ENCODE peak calls at places on chromosome 4, in nine cellular contexts. Y, N, K, Z, Q, X, B, D and E are unnamed samples.

GRCh38 chr4:74433043-74433442 is 11.9 kb upstream of the AREG start:
- DNase-seq in Y (no peak), N (no peak), K (no peak), Z (no peak), Q (no peak), X (no peak), B (no peak), D (no peak), E (no peak)

GRCh38 chr4:186227221-186227620 is at the start of gene KLKB1:
- DNase-seq in Y (no peak), N (no peak), K (no peak), Z (no peak), Q (no peak), X (no peak), B (no peak), D (no peak), E (no peak)

GRCh38 chr4:143183513-143184216 is 1.1 kb upstream of the USP38 start:
- DNase-seq in Y (no peak), N (no peak), K (no peak), Z (no peak), Q (no peak), X (no peak), B (no peak), D (no peak), E (no peak)

GRCh38 chr4:73470728-73471127 is 10.8 kb upstream of the AFM start:
- DNase-seq in Y (no peak), N (no peak), K (no peak), Z (no peak), Q (no peak), X (no peak), B (no peak), D (no peak), E (no peak)

GRCh38 chr4:182189107-182189878 is 53.9 kb upstream of the TENM3 start:
- DNase-seq in Y (peak; percentile 19), N (peak; percentile 14), K (no peak), Z (no peak), Q (no peak), X (no peak), B (no peak), D (peak; percentile 12), E (no peak)

GRCh38 chr4:165384186-165384585 is 5.4 kb downstream of the CPE start:
- DNase-seq in Y (no peak), N (no peak), K (no peak), Z (no peak), Q (no peak), X (no peak), B (no peak), D (no peak), E (no peak)

GRCh38 chr4:97394653-97395052 is 748.6 kb downstream of the STPG2 start:
- DNase-seq in Y (no peak), N (peak; percentile 4), K (no peak), Z (no peak), Q (no peak), X (no peak), B (no peak), D (no peak), E (no peak)

GRCh38 chr4:186266699-186267467 is 894 bp downstream of the F11 start:
- DNase-seq in Y (no peak), N (no peak), K (no peak), Z (no peak), Q (no peak), X (no peak), B (no peak), D (no peak), E (no peak)

GRCh38 chr4:98794565-98795205 is 134.2 kb downstream of the EIF4E start:
- DNase-seq in Y (no peak), N (no peak), K (no peak), Z (no peak), Q (no peak), X (no peak), B (peak; percentile 15), D (peak; percentile 50), E (no peak)

GRCh38 chr4:53907772-53908171 is 156.6 kb downstream of the CHIC2 start:
- DNase-seq in Y (no peak), N (no peak), K (peak; percentile 7), Z (no peak), Q (no peak), X (no peak), B (no peak), D (no peak), E (no peak)

GRCh38 chr4:111652206-111652605 is 493.0 kb upstream of the FAM241A start:
- DNase-seq in Y (no peak), N (no peak), K (no peak), Z (no peak), Q (no peak), X (no peak), B (no peak), D (no peak), E (no peak)

GRCh38 chr4:102387552-102388150 is 42.4 kb upstream of the SLC39A8 start:
- DNase-seq in Y (no peak), N (no peak), K (no peak), Z (no peak), Q (no peak), X (no peak), B (no peak), D (no peak), E (no peak)

GRCh38 chr4:89509708-89510269 is 202.2 kb upstream of the GPRIN3 start:
- DNase-seq in Y (no peak), N (no peak), K (no peak), Z (peak; percentile 31), Q (no peak), X (no peak), B (no peak), D (no peak), E (no peak)

DNA sequence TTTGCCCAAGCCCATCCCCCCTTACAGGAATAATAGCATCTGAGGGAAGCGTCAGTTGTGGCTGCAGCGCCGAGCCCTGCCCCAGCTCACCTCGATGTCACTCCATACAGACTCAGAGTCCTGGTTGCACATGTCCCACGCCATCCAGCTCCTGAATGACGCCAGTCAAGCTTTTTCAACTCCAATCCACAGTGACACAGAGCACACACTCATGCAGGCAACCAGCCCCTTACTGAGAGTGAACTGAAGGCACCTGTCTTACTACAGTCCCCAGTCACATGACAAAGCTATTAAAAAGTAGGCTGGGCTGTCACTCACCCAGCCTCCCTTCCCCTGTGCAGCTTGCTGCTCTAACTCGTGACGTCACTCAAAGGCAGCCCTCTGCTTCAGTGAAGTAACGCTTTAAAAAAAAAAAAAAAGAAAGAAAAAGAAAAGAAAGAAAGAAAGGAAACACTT is at the start of gene PPARGC1A:
- DNase-seq in Y (peak; percentile 17), N (no peak), K (peak; percentile 88), Z (no peak), Q (peak; percentile 81), X (peak; percentile 70), B (no peak), D (peak; percentile 10), E (peak; percentile 33)
- TF ChIP-seq POLR2A in Y (no peak), N (no peak), K (peak; percentile 49), Z (no peak), Q (peak; percentile 95), X (no peak), B (no peak), D (no peak), E (no peak)

DNA sequence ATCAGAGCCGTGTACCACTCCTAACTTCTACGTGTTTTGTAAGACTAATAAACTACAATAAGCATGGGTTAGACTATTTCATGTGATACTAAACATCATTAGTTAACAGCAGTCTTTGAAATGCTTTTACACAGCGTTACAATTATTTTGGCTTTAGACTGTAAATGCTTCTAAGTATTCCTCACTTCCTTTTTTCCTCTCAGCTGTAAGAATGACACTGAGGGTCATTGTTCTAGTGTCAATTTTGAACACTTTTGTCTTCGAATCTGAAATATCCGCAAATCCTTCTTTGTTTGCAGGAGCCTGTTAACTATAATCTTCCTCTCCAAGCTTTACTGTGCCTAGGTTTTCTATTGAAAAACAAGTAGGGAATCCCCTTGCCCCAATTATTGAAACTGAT is 1.5 kb downstream of the ABCE1 start:
- DNase-seq in Y (no peak), N (no peak), K (no peak), Z (no peak), Q (no peak), X (no peak), B (no peak), D (no peak), E (no peak)
- TF ChIP-seq EP300 in Y (no peak), N (no peak), K (no peak), Z (no peak), Q (no peak), X (no peak), B (no peak), D (no peak), E (no peak)

GRCh38 chr4:3209551-3210325 is 39.2 kb upstream of the MSANTD1 start:
- DNase-seq in Y (no peak), N (no peak), K (no peak), Z (no peak), Q (no peak), X (no peak), B (no peak), D (no peak), E (no peak)

GRCh38 chr4:3205995-3206394 is 43.0 kb upstream of the MSANTD1 start:
- DNase-seq in Y (no peak), N (no peak), K (no peak), Z (no peak), Q (no peak), X (no peak), B (no peak), D (no peak), E (no peak)

GRCh38 chr4:3208826-3209225 is 40.1 kb upstream of the MSANTD1 start:
- DNase-seq in Y (no peak), N (no peak), K (no peak), Z (no peak), Q (no peak), X (no peak), B (no peak), D (no peak), E (no peak)

GRCh38 chr4:3206439-3207100 is 42.4 kb upstream of the MSANTD1 start:
- DNase-seq in Y (no peak), N (no peak), K (no peak), Z (no peak), Q (no peak), X (no peak), B (no peak), D (no peak), E (no peak)

GRCh38 chr4:3207531-3208037 is 41.4 kb upstream of the MSANTD1 start:
- DNase-seq in Y (no peak), N (no peak), K (no peak), Z (no peak), Q (no peak), X (no peak), B (no peak), D (no peak), E (no peak)
- TF ChIP-seq POLR2A in Y (no peak), N (no peak), K (no peak), Z (no peak), Q (no peak), X (no peak), B (no peak), D (no peak), E (no peak)

GRCh38 chr4:128758314-128758922 is 51.1 kb upstream of the JADE1 start:
- DNase-seq in Y (no peak), N (no peak), K (no peak), Z (no peak), Q (no peak), X (no peak), B (no peak), D (no peak), E (no peak)

DNA sequence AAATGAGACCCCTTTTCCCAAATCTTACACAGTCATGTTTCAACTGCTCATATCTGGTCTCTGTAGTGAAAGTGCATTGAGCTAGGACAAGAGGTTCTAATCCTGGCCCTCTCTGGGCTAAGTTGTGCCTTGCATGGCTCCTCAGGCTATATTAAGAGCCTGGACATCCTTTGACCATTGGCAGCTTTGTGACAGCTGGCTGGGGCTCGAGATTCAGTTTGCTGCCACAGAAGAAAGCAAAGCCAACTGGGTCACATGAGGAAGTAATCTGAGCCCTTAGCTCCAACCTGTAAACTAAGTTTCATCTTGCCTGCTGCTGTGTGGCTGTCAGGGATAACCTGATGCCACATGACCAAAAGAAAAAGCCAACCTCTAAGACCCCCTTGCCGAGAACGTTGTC is 51.8 kb upstream of the JADE1 start:
- DNase-seq in Y (no peak), N (no peak), K (no peak), Z (no peak), Q (no peak), X (peak; percentile 43), B (no peak), D (no peak), E (no peak)
- TF ChIP-seq EP300 in Y (no peak), N (no peak), K (no peak), Z (no peak), Q (no peak), X (no peak), B (no peak), D (no peak), E (no peak)